ENCODE peak calls at places on chromosomes 5 and 9, in five cellular contexts. X is esophagus squamous epithelium; Z is transverse colon; I is CD8-positive, alpha-beta memory T cell; C is body of pancreas. P is an unnamed sample. For H3K9me3, the result is how much of the 10 kb centered on the place peaks cover.

GRCh38 chr9:33375238-33375840 is 27.0 kb downstream of the AQP7 start:
- DNase-seq in X (no peak), Z (no peak), I (no peak), C (no peak), P (no peak)

GRCh38 chr9:72539824-72540347 is 18.5 kb downstream of the TMC1 start:
- DNase-seq in X (no peak), Z (no peak), I (no peak), C (no peak), P (no peak)

GRCh38 chr9:82148849-82149544 is 160.4 kb downstream of the SPATA31D1 start:
- DNase-seq in X (no peak), Z (no peak), I (no peak), C (no peak), P (no peak)

GRCh38 chr9:115944166-115944948 is 209.2 kb upstream of the PAPPA start:
- DNase-seq in X (peak), Z (peak), I (no peak), C (peak), P (no peak)

GRCh38 chr9:16453390-16453789 is 417.1 kb downstream of the BNC2 start:
- DNase-seq in X (no peak), Z (no peak), I (no peak), C (no peak), P (no peak)

GRCh38 chr5:119418782-119419101 is 33.6 kb upstream of the HSD17B4 start:
- DNase-seq in X (no peak), Z (no peak), I (no peak), C (no peak), P (no peak)

GRCh38 chr5:163407034-163407652 is 30.3 kb upstream of the CCNG1 start:
- DNase-seq in X (no peak), Z (no peak), I (no peak), C (no peak), P (no peak)

GRCh38 chr5:135156337-135156714 is 122.3 kb upstream of the PITX1 start:
- DNase-seq in X (no peak), Z (no peak), I (no peak), C (no peak), P (no peak)

GRCh38 chr9:126613656-126614055 is at the start of gene LMX1B:
- DNase-seq in X (no peak), Z (peak), I (no peak), C (peak), P (no peak)

GRCh38 chr5:103690676-103691075 is 128.1 kb upstream of the NUDT12 start:
- DNase-seq in X (no peak), Z (no peak), I (no peak), C (no peak), P (no peak)

GRCh38 chr5:170749911-170750431 is 33.6 kb upstream of the GABRP start:
- DNase-seq in X (no peak), Z (peak), I (no peak), C (no peak), P (no peak)

GRCh38 chr9:115992834-115993233 is 160.8 kb upstream of the PAPPA start:
- DNase-seq in X (no peak), Z (no peak), I (no peak), C (no peak), P (no peak)

GRCh38 chr5:149423287-149424268 is 44.5 kb upstream of the IL17B start:
- DNase-seq in X (no peak), Z (no peak), I (no peak), C (no peak), P (no peak)

GRCh38 chr5:176319827-176320554 is 41.6 kb downstream of the KIAA1191 start:
- DNase-seq in X (no peak), Z (no peak), I (no peak), C (no peak), P (no peak)

GRCh38 chr5:120866997-120867396 is 402.9 kb downstream of the PRR16 start:
- DNase-seq in X (no peak), Z (no peak), I (no peak), C (no peak), P (no peak)

GRCh38 chr5:100901851-100902341 is 1.2 kb downstream of the ST8SIA4 start:
- DNase-seq in X (peak), Z (peak), I (peak), C (no peak), P (peak)

GRCh38 chr5:180811623-180812119 is 9.1 kb upstream of the MGAT1 start:
- DNase-seq in X (no peak), Z (no peak), I (no peak), C (no peak), P (no peak)

GRCh38 chr5:142357469-142358090 is 32.8 kb upstream of the SPRY4 start:
- DNase-seq in X (no peak), Z (no peak), I (no peak), C (no peak), P (no peak)

GRCh38 chr5:79346420-79346824 is 110.5 kb downstream of the JMY start:
- DNase-seq in X (no peak), Z (no peak), I (no peak), C (no peak), P (no peak)

GRCh38 chr9:16501726-16502125 is 368.7 kb downstream of the BNC2 start:
- DNase-seq in X (no peak), Z (no peak), I (no peak), C (no peak), P (no peak)

GRCh38 chr9:107208121-107208520 is 75.0 kb upstream of the RAD23B start:
- DNase-seq in X (no peak), Z (no peak), I (no peak), C (no peak), P (no peak)

GRCh38 chr9:127776195-127776918 is 2.1 kb downstream of the SH2D3C start:
- DNase-seq in X (no peak), Z (peak), I (peak), C (no peak), P (peak)

GRCh38 chr5:1551913-1552312 is 28.2 kb upstream of the LPCAT1 start:
- DNase-seq in X (no peak), Z (no peak), I (no peak), C (no peak), P (no peak)

GRCh38 chr5:54360089-54360488 is 49.7 kb upstream of the ARL15 start:
- DNase-seq in X (no peak), Z (no peak), I (no peak), C (no peak), P (no peak)

DNA sequence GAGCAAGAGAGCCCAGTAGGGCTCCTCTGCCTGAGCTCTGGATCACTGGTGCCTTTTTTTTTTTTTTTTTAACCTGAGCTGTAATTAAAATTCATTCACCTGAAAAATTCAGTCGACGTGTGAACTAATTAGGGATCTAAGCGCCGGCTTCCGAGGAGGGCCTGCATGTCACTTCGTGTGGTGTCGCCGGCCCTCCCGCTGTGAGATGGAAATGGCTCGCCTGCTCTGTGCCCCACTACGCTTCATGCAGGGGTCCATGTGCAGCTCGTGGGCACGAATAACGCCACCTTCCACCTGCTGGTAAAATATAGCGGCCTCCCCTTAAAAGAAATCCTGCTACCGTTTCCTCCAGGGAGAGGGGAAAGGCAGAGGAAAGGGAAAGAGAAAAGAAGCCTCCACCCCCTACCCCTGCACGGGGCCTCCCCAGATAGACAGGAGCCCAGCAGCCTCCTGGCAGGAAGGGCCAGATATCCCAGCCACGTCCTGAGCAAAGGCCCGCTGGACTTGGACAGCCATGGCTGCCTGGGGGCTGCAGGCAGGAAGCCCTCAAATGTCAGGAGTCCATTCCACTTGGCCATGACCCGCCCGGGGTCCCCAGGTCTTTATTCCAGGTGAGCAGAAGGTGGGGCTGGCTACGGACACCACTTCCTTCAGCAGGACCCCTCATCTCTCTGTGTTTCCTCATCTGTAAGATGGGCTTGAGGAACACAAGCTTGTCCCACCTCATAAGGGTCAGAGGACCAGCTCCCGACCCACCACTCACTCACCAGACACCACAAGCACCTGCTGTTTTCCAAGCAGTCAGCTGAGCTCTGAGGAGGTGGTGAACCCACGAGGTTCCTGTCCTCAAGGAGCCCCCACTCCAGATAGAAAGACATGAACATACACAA is 38.2 kb upstream of the ZNF354A start:
- DNase-seq in X (no peak), Z (no peak), I (no peak), C (no peak), P (no peak)
- H3K9me3 ChIP-seq in X (under half), Z (under half), I (under half), C (under half), P (under half)

GRCh38 chr9:61668846-61669245 is 479.0 kb downstream of the SPATA31A7 start:
- DNase-seq in X (no peak), Z (no peak), I (no peak), C (no peak), P (no peak)
- H3K9me3 ChIP-seq in X (under half), Z (under half), I (under half), C (under half), P (under half)

DNA sequence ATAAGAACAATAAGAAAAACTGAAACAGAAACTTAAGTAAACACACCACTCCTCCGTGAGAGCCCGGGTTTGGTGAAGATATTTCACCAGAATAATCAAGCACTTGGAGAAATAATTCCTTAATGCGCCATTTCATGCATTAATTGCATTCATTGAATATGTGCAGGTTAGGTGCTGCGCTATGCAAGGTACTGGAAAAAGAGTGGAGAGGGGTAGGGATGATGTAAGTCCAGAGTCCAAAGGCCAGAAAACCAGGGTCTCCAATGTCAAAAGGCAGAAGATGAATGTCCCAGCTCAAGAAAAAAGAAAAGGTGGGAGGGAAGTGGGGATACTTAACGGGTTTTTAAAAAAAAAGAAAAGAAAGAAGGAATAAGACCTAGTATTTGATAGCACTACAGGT is 669 bp upstream of the ZFP37 start:
- DNase-seq in X (no peak), Z (no peak), I (no peak), C (no peak), P (no peak)
- H3K9me3 ChIP-seq in X (under half), Z (under half), I (under half), C (under half), P (under half)

GRCh38 chr5:110463116-110463515 is 263.4 kb downstream of the TMEM232 start:
- DNase-seq in X (no peak), Z (no peak), I (no peak), C (no peak), P (no peak)

GRCh38 chr5:110458313-110458712 is 268.2 kb downstream of the TMEM232 start:
- DNase-seq in X (no peak), Z (no peak), I (no peak), C (no peak), P (no peak)

DNA sequence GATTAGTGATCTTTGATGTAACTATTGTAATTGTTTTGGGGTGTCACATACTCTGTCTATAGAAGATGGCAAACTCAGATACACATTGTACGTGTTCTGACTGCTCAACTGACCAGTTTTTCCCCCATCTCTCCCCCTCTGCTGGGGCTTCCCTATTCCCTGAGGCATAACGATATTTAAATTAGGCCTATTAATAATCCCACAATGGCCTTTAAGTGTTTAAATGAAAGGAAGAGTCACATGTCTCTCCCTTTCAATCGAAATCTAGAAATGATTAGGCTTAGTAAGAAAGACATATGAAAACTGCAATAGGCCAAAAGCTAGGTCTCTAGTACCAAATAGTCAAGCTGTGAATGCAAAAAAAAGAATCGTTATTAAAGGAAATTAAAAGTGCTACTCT is 265.6 kb downstream of the TMEM232 start:
- DNase-seq in X (no peak), Z (no peak), I (no peak), C (no peak), P (no peak)
- H3K9me3 ChIP-seq in X (under half), Z (under half), I (under half), C (under half), P (under half)

GRCh38 chr9:40913096-40913719 is 215.3 kb downstream of the FOXD4L6 start:
- DNase-seq in X (no peak), Z (no peak), I (no peak), C (no peak), P (no peak)
- H3K9me3 ChIP-seq in X (half or more), Z (half or more), I (half or more), C (half or more), P (half or more)

P was measured in T-helper 17 cell.